ENCODE peak calls at places on chromosomes 7 and 10, in ten cellular contexts. Y is fibroblast of the aortic adventitia, T is ovary, R is coronary artery, J is heart right ventricle, Z is AG10803, W is uterus, A is pancreas, U is adrenal gland, I is brain microvascular endothelial cell. S is an unnamed sample.

GRCh38 chr7:100351657-100352058 is 6.3 kb upstream of the PILRB start:
- DNase-seq in Y (no peak), T (no peak), R (peak), J (no peak), Z (no peak), W (no peak), A (no peak), U (no peak), I (no peak), S (no peak)

GRCh38 chr7:149460493-149461330 is at the start of gene ZNF777:
- DNase-seq in Y (peak), T (peak), R (peak), J (peak), Z (peak), W (peak), A (peak), U (peak), I (peak), S (peak)

GRCh38 chr10:69146756-69147155 is 22.8 kb downstream of the VPS26A start:
- DNase-seq in Y (no peak), T (no peak), R (no peak), J (no peak), Z (no peak), W (no peak), A (no peak), U (no peak), I (no peak), S (no peak)

GRCh38 chr7:78178319-78178718 is 379.7 kb downstream of the PHTF2 start:
- DNase-seq in Y (no peak), T (no peak), R (no peak), J (no peak), Z (peak), W (no peak), A (no peak), U (no peak), I (no peak), S (peak)

GRCh38 chr7:55130554-55131198 is 111.9 kb downstream of the EGFR start:
- DNase-seq in Y (peak), T (peak), R (peak), J (peak), Z (peak), W (peak), A (no peak), U (peak), I (peak), S (peak)

GRCh38 chr7:95690367-95690947 is 81.9 kb upstream of the DYNC1I1 start:
- DNase-seq in Y (peak), T (no peak), R (no peak), J (peak), Z (peak), W (no peak), A (no peak), U (peak), I (peak), S (peak)

GRCh38 chr7:95511716-95512260 is 26.0 kb downstream of the ASB4 start:
- DNase-seq in Y (peak), T (peak), R (no peak), J (peak), Z (peak), W (peak), A (peak), U (peak), I (peak), S (peak)

GRCh38 chr10:3666525-3667302 is 118.3 kb downstream of the KLF6 start:
- DNase-seq in Y (no peak), T (no peak), R (no peak), J (no peak), Z (no peak), W (no peak), A (no peak), U (peak), I (no peak), S (no peak)

GRCh38 chr10:113252650-113253560 is 299.9 kb upstream of the HABP2 start:
- DNase-seq in Y (no peak), T (no peak), R (peak), J (no peak), Z (peak), W (no peak), A (no peak), U (no peak), I (no peak), S (no peak)

GRCh38 chr10:77563638-77564270 is 73.9 kb downstream of the KCNMA1 start:
- DNase-seq in Y (no peak), T (no peak), R (no peak), J (no peak), Z (no peak), W (no peak), A (no peak), U (no peak), I (no peak), S (no peak)

GRCh38 chr10:60778978-60779668 is 845 bp downstream of the CDK1 start:
- DNase-seq in Y (peak), T (no peak), R (no peak), J (no peak), Z (no peak), W (no peak), A (no peak), U (no peak), I (no peak), S (no peak)

GRCh38 chr7:84510501-84510900 is 315.9 kb upstream of the SEMA3A start:
- DNase-seq in Y (peak), T (no peak), R (no peak), J (no peak), Z (peak), W (no peak), A (no peak), U (no peak), I (no peak), S (peak)

GRCh38 chr7:93043393-93043985 is 74.3 kb downstream of the SAMD9 start:
- DNase-seq in Y (peak), T (no peak), R (no peak), J (no peak), Z (peak), W (no peak), A (no peak), U (no peak), I (peak), S (peak)

GRCh38 chr7:150845471-150845870 is 6.8 kb upstream of the AOC1 start:
- DNase-seq in Y (no peak), T (peak), R (peak), J (peak), Z (peak), W (no peak), A (no peak), U (peak), I (no peak), S (peak)

GRCh38 chr10:8059191-8059936 is 4.9 kb downstream of the GATA3 start:
- DNase-seq in Y (no peak), T (no peak), R (no peak), J (no peak), Z (no peak), W (no peak), A (no peak), U (no peak), I (no peak), S (no peak)

GRCh38 chr7:51649-52048 is 140.7 kb upstream of the FAM20C start:
- DNase-seq in Y (no peak), T (peak), R (no peak), J (no peak), Z (no peak), W (peak), A (no peak), U (no peak), I (no peak), S (no peak)

GRCh38 chr10:113399051-113399450 is 153.8 kb upstream of the HABP2 start:
- DNase-seq in Y (no peak), T (no peak), R (no peak), J (no peak), Z (peak), W (no peak), A (no peak), U (peak), I (no peak), S (no peak)

GRCh38 chr10:77763453-77764430 is 126.1 kb upstream of the KCNMA1 start:
- DNase-seq in Y (no peak), T (no peak), R (no peak), J (no peak), Z (no peak), W (no peak), A (no peak), U (peak), I (no peak), S (no peak)

GRCh38 chr7:41185851-41186250 is 517.0 kb downstream of the INHBA start:
- DNase-seq in Y (no peak), T (no peak), R (no peak), J (no peak), Z (peak), W (no peak), A (no peak), U (no peak), I (no peak), S (peak)

GRCh38 chr7:5557920-5558401 is 134.3 kb upstream of the TNRC18 start:
- DNase-seq in Y (peak), T (peak), R (peak), J (peak), Z (peak), W (peak), A (peak), U (peak), I (no peak), S (no peak)
- H3K4me3 ChIP-seq in Y (peak), T (peak), R (peak), J (peak), Z (peak), W (peak), A (peak), U (no peak), I (no peak), S (no peak)

DNA sequence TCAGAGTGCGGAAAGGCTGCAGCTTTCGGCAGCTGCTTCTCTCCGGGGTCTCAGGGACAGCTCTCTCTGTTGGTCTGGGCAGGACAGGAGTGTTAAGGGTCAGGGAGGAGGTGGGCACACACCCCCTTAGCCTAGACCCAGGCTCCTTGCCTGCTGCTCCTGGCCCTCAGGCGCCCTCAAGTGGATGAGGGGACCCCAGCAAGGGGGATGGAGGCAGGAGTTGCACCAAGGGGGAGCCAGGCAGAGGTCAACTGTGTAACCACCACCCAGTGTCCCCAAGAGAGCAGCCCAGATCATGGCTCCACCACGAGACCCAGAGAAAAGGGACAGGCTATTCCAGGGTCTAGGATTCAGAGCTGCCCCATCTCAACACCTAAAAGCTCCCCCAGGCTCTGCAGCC is 26.9 kb downstream of the SPOCK2 start:
- DNase-seq in Y (no peak), T (no peak), R (no peak), J (no peak), Z (no peak), W (no peak), A (no peak), U (no peak), I (no peak), S (no peak)
- TF ChIP-seq CTCF in Y (peak), T (no peak), R (no peak), J (no peak), Z (peak), W (no peak), A (no peak), U (no peak), I (peak), S (peak)

GRCh38 chr10:45429790-45430189 is 55.8 kb downstream of the ALOX5 start:
- DNase-seq in Y (no peak), T (no peak), R (no peak), J (no peak), Z (no peak), W (no peak), A (no peak), U (no peak), I (no peak), S (no peak)

GRCh38 chr10:45425628-45426563 is 51.9 kb downstream of the ALOX5 start:
- DNase-seq in Y (no peak), T (no peak), R (no peak), J (no peak), Z (no peak), W (no peak), A (peak), U (no peak), I (no peak), S (peak)

GRCh38 chr10:45427956-45428338 is 53.9 kb downstream of the ALOX5 start:
- DNase-seq in Y (no peak), T (no peak), R (no peak), J (no peak), Z (no peak), W (no peak), A (no peak), U (no peak), I (no peak), S (no peak)

GRCh38 chr10:45428611-45429510 is 54.8 kb downstream of the ALOX5 start:
- DNase-seq in Y (no peak), T (no peak), R (no peak), J (no peak), Z (no peak), W (no peak), A (peak), U (no peak), I (no peak), S (no peak)

GRCh38 chr10:45427305-45427955 is 53.4 kb downstream of the ALOX5 start:
- DNase-seq in Y (no peak), T (no peak), R (no peak), J (no peak), Z (no peak), W (no peak), A (no peak), U (no peak), I (no peak), S (no peak)
- H3K4me3 ChIP-seq in Y (no peak), T (no peak), R (no peak), J (peak), Z (no peak), W (no peak), A (no peak), U (no peak), I (no peak), S (no peak)

DNA sequence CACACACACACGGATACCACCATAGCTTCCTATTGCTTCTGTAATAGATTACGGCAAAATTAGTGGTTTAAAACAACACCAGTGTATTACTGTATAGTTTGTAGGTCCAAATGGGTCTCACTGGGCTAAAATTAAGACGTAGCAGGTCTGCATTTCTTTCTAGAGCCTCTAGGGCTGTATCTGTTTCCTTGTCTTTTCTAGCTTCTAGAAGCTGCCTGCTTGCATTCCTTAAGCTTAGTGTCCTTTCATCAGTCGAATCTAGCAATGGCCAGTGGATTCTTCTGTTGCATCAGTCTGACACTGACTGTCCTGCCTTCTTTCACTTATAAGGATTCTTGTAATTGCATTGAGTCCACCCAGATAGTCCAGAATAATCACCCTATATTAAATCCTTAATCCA is 882.3 kb downstream of the PCDH15 start:
- DNase-seq in Y (no peak), T (no peak), R (no peak), J (no peak), Z (no peak), W (no peak), A (no peak), U (no peak), I (no peak), S (no peak)
- TF ChIP-seq CTCF in Y (no peak), T (no peak), R (no peak), J (no peak), Z (no peak), W (no peak), A (no peak), U (no peak), I (no peak), S (no peak)

DNA sequence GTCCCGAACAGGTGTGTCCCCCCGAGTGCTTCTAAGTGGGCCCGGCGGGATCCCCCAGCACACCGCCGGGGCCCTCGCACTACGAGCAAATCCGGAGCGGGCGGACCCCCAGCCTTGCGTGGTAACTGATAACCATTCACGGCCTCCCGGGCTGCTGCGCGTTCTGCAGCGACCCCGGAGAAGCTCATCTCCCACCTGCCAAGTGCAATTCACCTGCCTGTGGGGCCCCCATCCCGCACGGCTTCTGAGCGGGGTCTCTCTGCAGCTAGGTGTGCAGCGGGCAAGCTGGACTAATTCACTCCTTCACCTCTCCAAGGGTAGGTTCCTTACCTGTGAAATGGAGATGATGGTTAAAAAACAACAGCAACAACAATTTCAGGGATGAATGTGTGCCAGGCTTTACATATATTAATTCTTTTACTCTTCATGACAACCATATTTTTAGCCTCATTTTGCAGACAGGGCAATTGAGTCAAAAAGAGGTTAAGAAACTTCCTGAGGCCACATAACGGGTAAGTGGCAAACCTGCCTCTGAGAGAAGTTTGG is 557 bp upstream of the PODXL start:
- DNase-seq in Y (no peak), T (no peak), R (no peak), J (no peak), Z (no peak), W (no peak), A (no peak), U (no peak), I (no peak), S (no peak)
- H3K4me3 ChIP-seq in Y (peak), T (peak), R (peak), J (peak), Z (peak), W (peak), A (peak), U (no peak), I (peak), S (peak)

DNA sequence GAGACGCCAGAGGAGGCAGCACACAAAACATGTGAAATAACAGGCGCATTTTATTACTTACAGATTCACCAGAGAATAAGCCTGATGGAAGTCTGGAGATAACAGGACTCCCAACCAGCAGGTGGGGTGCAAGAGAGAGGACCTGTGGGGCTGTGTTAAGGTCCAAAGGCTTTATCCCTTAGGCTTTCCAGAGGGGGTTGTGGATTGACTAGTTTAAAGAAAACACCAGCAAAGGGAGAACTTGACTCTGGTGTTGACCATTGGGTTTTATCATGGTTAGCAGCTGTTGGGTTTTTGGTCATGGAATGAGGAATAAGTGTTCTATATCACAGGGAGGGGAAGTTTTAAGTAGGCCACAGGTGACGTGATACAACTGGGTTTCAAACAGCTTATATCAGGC is 1.6 kb upstream of the CRPPA start:
- DNase-seq in Y (no peak), T (no peak), R (no peak), J (no peak), Z (no peak), W (no peak), A (no peak), U (no peak), I (no peak), S (no peak)
- TF ChIP-seq CTCF in Y (no peak), T (no peak), R (no peak), J (no peak), Z (no peak), W (no peak), A (no peak), U (no peak), I (peak), S (no peak)

GRCh38 chr7:27171636-27172387 is 2.3 kb downstream of the HOXA10 start:
- DNase-seq in Y (no peak), T (no peak), R (no peak), J (no peak), Z (no peak), W (peak), A (no peak), U (no peak), I (no peak), S (peak)

GRCh38 chr7:27172388-27172774 is 1.7 kb downstream of the HOXA10 start:
- DNase-seq in Y (no peak), T (no peak), R (no peak), J (no peak), Z (peak), W (no peak), A (no peak), U (no peak), I (no peak), S (peak)

GRCh38 chr7:27170494-27170811 is 3.7 kb downstream of the HOXA10 start:
- DNase-seq in Y (no peak), T (no peak), R (no peak), J (no peak), Z (no peak), W (no peak), A (no peak), U (no peak), I (no peak), S (no peak)

GRCh38 chr7:27169658-27170493 is 4.2 kb downstream of the HOXA10 start:
- DNase-seq in Y (no peak), T (no peak), R (no peak), J (no peak), Z (no peak), W (peak), A (no peak), U (no peak), I (no peak), S (peak)

GRCh38 chr7:27170936-27171635 is 3.0 kb downstream of the HOXA10 start:
- DNase-seq in Y (no peak), T (no peak), R (no peak), J (no peak), Z (no peak), W (peak), A (no peak), U (no peak), I (no peak), S (peak)
- H3K4me3 ChIP-seq in Y (no peak), T (peak), R (no peak), J (no peak), Z (peak), W (peak), A (no peak), U (no peak), I (no peak), S (peak)

DNA sequence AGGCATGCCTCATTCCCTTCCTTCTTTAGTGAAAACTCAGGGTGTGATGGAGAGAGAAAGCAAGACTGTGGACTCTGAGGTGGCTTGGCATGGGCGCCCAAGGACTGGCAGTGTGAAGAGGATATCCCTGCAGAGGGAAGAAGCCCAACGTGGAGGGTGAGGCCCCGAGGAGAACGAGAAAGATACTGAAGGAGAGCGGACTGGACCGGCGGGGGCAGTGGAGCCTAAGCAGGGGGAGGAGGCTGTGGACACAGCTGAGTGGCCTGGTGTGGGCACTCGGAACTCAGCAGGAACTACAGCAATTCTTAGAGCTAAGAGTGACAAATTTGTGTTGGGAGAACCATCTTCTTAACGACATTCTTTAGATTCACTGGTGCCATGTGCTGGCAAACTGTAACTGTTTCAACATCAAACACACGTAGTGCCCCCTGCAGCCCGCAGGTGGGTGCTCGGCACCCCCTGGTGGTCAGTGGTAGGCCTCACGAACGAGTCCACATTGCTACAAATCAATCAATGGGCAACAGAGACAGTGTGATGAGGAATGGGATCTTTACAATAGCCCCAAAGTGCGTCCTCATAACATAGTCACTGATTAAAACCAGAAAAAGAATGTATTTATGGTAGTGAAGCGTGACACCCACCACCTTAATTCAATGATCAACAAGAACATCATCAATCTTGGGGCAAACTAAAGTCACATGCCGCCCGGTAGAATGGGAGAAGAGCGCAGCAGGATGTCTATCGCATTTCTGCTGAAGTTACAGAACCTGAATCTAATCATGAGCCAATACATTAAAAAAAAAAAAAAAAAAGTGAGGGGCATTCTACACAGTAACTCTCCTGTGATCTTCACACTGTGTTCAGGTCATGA is 2.0 kb upstream of the SFTPA1 start:
- DNase-seq in Y (peak), T (no peak), R (no peak), J (no peak), Z (peak), W (peak), A (peak), U (peak), I (no peak), S (peak)
- TF ChIP-seq CTCF in Y (peak), T (peak), R (no peak), J (peak), Z (peak), W (peak), A (peak), U (peak), I (peak), S (peak)

GRCh38 chr7:38506756-38507155 is 124.4 kb downstream of the AMPH start:
- DNase-seq in Y (peak), T (no peak), R (no peak), J (no peak), Z (peak), W (peak), A (no peak), U (no peak), I (peak), S (peak)
- H3K4me3 ChIP-seq in Y (no peak), T (no peak), R (no peak), J (no peak), Z (no peak), W (no peak), A (no peak), U (no peak), I (no peak), S (no peak)